ENCODE peak calls at places on chromosomes 2 and 18, in eight cellular contexts. V is heart left ventricle, R is Peyer's patch, S is prostate gland, L is esophagus squamous epithelium, U is sigmoid colon, C is body of pancreas, I is GM12878. G is an unnamed sample. For H3K4me1, the result is how much of the 10 kb centered on the place peaks cover.

GRCh38 chr2:224379986-224380385 is 21.9 kb downstream of the FAM124B start:
- DNase-seq in V (no peak), R (no peak), S (no peak), L (no peak), U (peak), C (no peak), I (no peak), G (no peak)

GRCh38 chr2:102735431-102736130 is 26.2 kb upstream of the TMEM182 start:
- DNase-seq in V (no peak), R (no peak), S (no peak), L (no peak), U (no peak), C (peak), I (no peak), G (peak)

GRCh38 chr2:144553379-144553778 is 33.5 kb upstream of the ZEB2 start:
- DNase-seq in V (no peak), R (no peak), S (no peak), L (no peak), U (no peak), C (no peak), I (no peak), G (no peak)

GRCh38 chr2:11009866-11010265 is 98.1 kb downstream of the KCNF1 start:
- DNase-seq in V (no peak), R (no peak), S (no peak), L (no peak), U (no peak), C (no peak), I (no peak), G (no peak)

GRCh38 chr2:14587119-14587518 is 45.4 kb upstream of the LRATD1 start:
- DNase-seq in V (no peak), R (no peak), S (no peak), L (no peak), U (no peak), C (no peak), I (no peak), G (no peak)

GRCh38 chr18:31603335-31603734 is 11.7 kb downstream of the TTR start:
- DNase-seq in V (no peak), R (no peak), S (no peak), L (no peak), U (no peak), C (no peak), I (no peak), G (no peak)

GRCh38 chr2:34096552-34097171 is 497.6 kb upstream of the FAM98A start:
- DNase-seq in V (peak), R (no peak), S (peak), L (no peak), U (no peak), C (peak), I (peak), G (peak)

GRCh38 chr2:39127973-39128372 is 7.1 kb upstream of the SOS1 start:
- DNase-seq in V (no peak), R (peak), S (no peak), L (no peak), U (no peak), C (no peak), I (peak), G (no peak)

GRCh38 chr2:222753251-222753824 is 81.9 kb downstream of the MOGAT1 start:
- DNase-seq in V (peak), R (no peak), S (peak), L (no peak), U (no peak), C (peak), I (no peak), G (no peak)

GRCh38 chr18:58464104-58464625 is 164.7 kb downstream of the ALPK2 start:
- DNase-seq in V (no peak), R (no peak), S (no peak), L (no peak), U (no peak), C (no peak), I (no peak), G (no peak)

GRCh38 chr2:35410431-35411061 is 945.0 kb upstream of the CRIM1 start:
- DNase-seq in V (peak), R (no peak), S (peak), L (no peak), U (no peak), C (peak), I (peak), G (peak)

GRCh38 chr2:101718479-101718878 is 21.0 kb downstream of the MAP4K4 start:
- DNase-seq in V (no peak), R (no peak), S (no peak), L (no peak), U (no peak), C (no peak), I (no peak), G (no peak)

GRCh38 chr2:160392201-160392600 is 101.4 kb downstream of the RBMS1 start:
- DNase-seq in V (no peak), R (no peak), S (no peak), L (no peak), U (no peak), C (no peak), I (no peak), G (no peak)

GRCh38 chr18:48538531-48539405 is at the start of gene CTIF:
- DNase-seq in V (peak), R (peak), S (peak), L (peak), U (peak), C (peak), I (peak), G (peak)

GRCh38 chr18:48547456-48548403 is 8.9 kb downstream of the CTIF start:
- DNase-seq in V (peak), R (no peak), S (no peak), L (no peak), U (no peak), C (peak), I (no peak), G (no peak)

DNA sequence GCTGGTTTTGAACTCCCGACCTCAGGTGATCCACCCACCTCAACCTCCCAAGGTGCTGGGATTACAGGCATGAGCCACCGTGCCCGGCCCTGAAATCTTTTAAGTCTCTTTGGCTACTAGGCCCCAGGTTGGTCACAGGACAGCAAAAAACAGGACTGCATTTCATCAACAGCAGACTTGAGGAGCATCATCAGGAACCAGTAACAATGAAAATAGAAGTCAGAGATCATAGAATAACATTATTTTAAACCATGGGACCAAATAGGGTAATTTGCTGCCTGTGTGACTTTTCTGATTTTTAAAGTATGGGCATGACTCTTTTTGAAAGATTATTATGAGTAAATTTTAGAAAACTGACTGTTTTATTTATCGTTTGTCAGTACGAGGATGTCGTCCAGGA is 24.8 kb downstream of the PPP1CB start:
- DNase-seq in V (no peak), R (no peak), S (no peak), L (no peak), U (no peak), C (no peak), I (no peak), G (no peak)
- H3K4me3 ChIP-seq in V (no peak), R (no peak), S (no peak), L (no peak), U (no peak), C (no peak), I (no peak), G (no peak)

GRCh38 chr2:85611217-85611704 is 605 bp downstream of the C2orf68 start:
- DNase-seq in V (no peak), R (no peak), S (no peak), L (no peak), U (no peak), C (no peak), I (no peak), G (no peak)

GRCh38 chr2:85615413-85615728 is 615 bp upstream of the USP39 start:
- DNase-seq in V (no peak), R (no peak), S (no peak), L (no peak), U (no peak), C (no peak), I (no peak), G (no peak)

GRCh38 chr2:85607268-85608215 is 4.3 kb downstream of the C2orf68 start:
- DNase-seq in V (no peak), R (no peak), S (peak), L (no peak), U (peak), C (no peak), I (no peak), G (no peak)

GRCh38 chr2:85613717-85614515 is 2.0 kb upstream of the C2orf68 start:
- DNase-seq in V (no peak), R (no peak), S (no peak), L (no peak), U (no peak), C (no peak), I (no peak), G (no peak)

GRCh38 chr2:85611705-85612587 is at the start of gene C2orf68:
- DNase-seq in V (peak), R (peak), S (peak), L (peak), U (peak), C (peak), I (peak), G (peak)
- TF ChIP-seq POLR2A in V (peak), R (peak), S (peak), L (no peak), U (peak), C (peak), I (peak), G (no peak)

DNA sequence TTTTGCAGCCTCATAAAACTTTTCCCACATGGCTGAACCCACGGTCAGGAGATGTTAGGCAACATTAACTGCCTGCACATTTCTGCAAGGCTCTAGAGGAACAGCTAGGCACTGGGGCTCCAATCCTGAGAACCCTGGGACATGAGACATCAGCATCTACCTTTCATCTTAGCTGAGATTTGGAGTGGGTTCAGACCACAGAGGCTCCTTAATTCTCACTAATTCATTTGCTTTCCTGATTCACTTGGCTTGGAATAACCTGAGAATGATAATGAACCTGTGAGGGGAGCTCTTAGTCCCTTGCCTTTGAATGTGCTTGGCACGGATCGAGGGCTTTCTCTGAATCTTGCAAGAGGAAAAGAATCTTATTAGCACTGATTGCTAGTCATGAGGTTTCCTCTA is 266.2 kb downstream of the FIGN start:
- DNase-seq in V (no peak), R (no peak), S (no peak), L (no peak), U (no peak), C (no peak), I (no peak), G (no peak)
- H3K4me1 ChIP-seq in V (under half), R (under half), S (under half), L (under half), U (under half), C (under half), I (under half), G (under half)

GRCh38 chr18:9615973-9616559 is 1.7 kb upstream of the PPP4R1 start:
- DNase-seq in V (no peak), R (no peak), S (no peak), L (no peak), U (no peak), C (no peak), I (no peak), G (no peak)
- H3K4me3 ChIP-seq in V (no peak), R (no peak), S (no peak), L (no peak), U (no peak), C (no peak), I (no peak), G (no peak)

GRCh38 chr2:69693472-69694450 is 48.2 kb upstream of the ANXA4 start:
- DNase-seq in V (no peak), R (peak), S (no peak), L (no peak), U (no peak), C (no peak), I (peak), G (no peak)
- TF ChIP-seq POLR2A in V (no peak), R (no peak), S (no peak), L (no peak), U (no peak), C (no peak), I (no peak), G (no peak)

DNA sequence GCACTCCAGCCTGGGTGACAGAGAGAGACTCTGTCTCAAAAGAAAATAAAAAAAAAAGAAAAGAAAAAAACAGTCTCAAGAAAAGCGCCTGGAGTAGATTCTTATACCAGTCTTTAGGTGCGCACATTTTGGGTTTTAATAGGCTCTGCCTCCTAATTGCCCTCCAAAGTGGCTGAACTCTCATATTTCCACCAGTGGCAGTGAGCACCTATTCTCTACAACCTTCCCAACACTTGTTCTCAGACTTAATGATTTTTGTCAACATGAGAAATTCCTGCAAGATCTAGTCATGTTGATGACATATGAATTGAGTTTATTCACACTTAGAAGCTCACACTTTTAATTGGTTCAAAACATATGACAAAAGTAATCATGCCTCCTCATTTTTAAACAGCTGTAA is 39.0 kb downstream of the PLB1 start:
- DNase-seq in V (no peak), R (no peak), S (no peak), L (no peak), U (no peak), C (no peak), I (no peak), G (no peak)
- H3K4me1 ChIP-seq in V (under half), R (under half), S (under half), L (under half), U (under half), C (under half), I (under half), G (under half)

GRCh38 chr18:38796762-38797161 is 1231.2 kb upstream of the CELF4 start:
- DNase-seq in V (no peak), R (no peak), S (no peak), L (no peak), U (no peak), C (no peak), I (no peak), G (no peak)
- H3K4me3 ChIP-seq in V (no peak), R (no peak), S (no peak), L (no peak), U (no peak), C (no peak), I (no peak), G (no peak)

GRCh38 chr2:191008286-191008685 is 5.7 kb downstream of the STAT1 start:
- DNase-seq in V (no peak), R (no peak), S (no peak), L (no peak), U (no peak), C (no peak), I (no peak), G (no peak)
- TF ChIP-seq POLR2A in V (no peak), R (no peak), S (no peak), L (no peak), U (no peak), C (no peak), I (no peak), G (no peak)

DNA sequence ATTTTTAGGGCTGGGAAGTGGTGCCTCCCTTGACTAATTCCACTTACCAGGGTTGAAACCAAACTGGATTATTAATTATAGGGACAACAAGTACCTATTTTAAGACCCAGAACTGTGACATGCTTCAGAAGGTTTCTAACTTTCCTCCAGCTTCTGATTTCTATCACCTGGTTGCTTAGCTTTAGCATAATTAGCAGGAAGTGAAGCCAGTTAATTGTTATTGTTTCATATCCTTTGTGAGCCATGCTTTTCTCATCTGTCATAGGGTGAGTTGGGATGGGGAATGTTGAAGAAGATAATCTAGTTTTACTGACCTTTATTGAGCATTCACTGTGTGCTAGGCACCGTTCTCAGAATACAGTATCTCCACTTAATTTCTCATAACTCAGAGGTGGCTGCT is 3.2 kb downstream of the YPEL5 start:
- DNase-seq in V (no peak), R (no peak), S (no peak), L (no peak), U (no peak), C (no peak), I (no peak), G (no peak)
- H3K4me1 ChIP-seq in V (under half), R (under half), S (under half), L (under half), U (half or more), C (half or more), I (under half), G (under half)

G was measured in stomach.